ENCODE peak calls at places on chromosomes 7 and 10, in nine cellular contexts. One of them, this sample, is unnamed.

GRCh38 chr10:22344204-22344603 is 1.1 kb upstream of the SPAG6 start:
- DNase-seq in transverse colon: no peak
- DNase-seq in AG09319: no peak
- DNase-seq in A549: no peak
- DNase-seq in AG04450: no peak
- DNase-seq in BJ: no peak
- DNase-seq in brain microvascular endothelial cell: no peak
- DNase-seq in foreskin fibroblast: no peak
- DNase-seq in RWPE1: no peak
- DNase-seq in this sample: no peak

GRCh38 chr7:18179058-18179457 is 151.4 kb upstream of the PRPS1L1 start:
- DNase-seq in transverse colon: no peak
- DNase-seq in AG09319: no peak
- DNase-seq in A549: no peak
- DNase-seq in AG04450: no peak
- DNase-seq in BJ: no peak
- DNase-seq in brain microvascular endothelial cell: peak
- DNase-seq in foreskin fibroblast: no peak
- DNase-seq in RWPE1: no peak
- DNase-seq in this sample: no peak

GRCh38 chr7:9250876-9251275 is 817.5 kb downstream of the NXPH1 start:
- DNase-seq in transverse colon: no peak
- DNase-seq in AG09319: no peak
- DNase-seq in A549: no peak
- DNase-seq in AG04450: no peak
- DNase-seq in BJ: no peak
- DNase-seq in brain microvascular endothelial cell: no peak
- DNase-seq in foreskin fibroblast: no peak
- DNase-seq in RWPE1: no peak
- DNase-seq in this sample: no peak

GRCh38 chr10:48594799-48595198 is 10.1 kb downstream of the ARHGAP22 start:
- DNase-seq in transverse colon: no peak
- DNase-seq in AG09319: no peak
- DNase-seq in A549: no peak
- DNase-seq in AG04450: no peak
- DNase-seq in BJ: no peak
- DNase-seq in brain microvascular endothelial cell: no peak
- DNase-seq in foreskin fibroblast: no peak
- DNase-seq in RWPE1: no peak
- DNase-seq in this sample: peak

GRCh38 chr7:22858640-22859561 is 36.3 kb upstream of the TOMM7 start:
- DNase-seq in transverse colon: no peak
- DNase-seq in AG09319: peak
- DNase-seq in A549: peak
- DNase-seq in AG04450: peak
- DNase-seq in BJ: peak
- DNase-seq in brain microvascular endothelial cell: peak
- DNase-seq in foreskin fibroblast: peak
- DNase-seq in RWPE1: peak
- DNase-seq in this sample: no peak

GRCh38 chr7:94348142-94348541 is 46.6 kb upstream of the COL1A2 start:
- DNase-seq in transverse colon: peak
- DNase-seq in AG09319: peak
- DNase-seq in A549: no peak
- DNase-seq in AG04450: peak
- DNase-seq in BJ: peak
- DNase-seq in brain microvascular endothelial cell: peak
- DNase-seq in foreskin fibroblast: peak
- DNase-seq in RWPE1: no peak
- DNase-seq in this sample: no peak

GRCh38 chr7:23594879-23595604 is 2.1 kb upstream of the CCDC126 start:
- DNase-seq in transverse colon: no peak
- DNase-seq in AG09319: no peak
- DNase-seq in A549: no peak
- DNase-seq in AG04450: no peak
- DNase-seq in BJ: no peak
- DNase-seq in brain microvascular endothelial cell: no peak
- DNase-seq in foreskin fibroblast: no peak
- DNase-seq in RWPE1: peak
- DNase-seq in this sample: no peak

GRCh38 chr10:66837990-66838389 is 87.8 kb upstream of the LRRTM3 start:
- DNase-seq in transverse colon: no peak
- DNase-seq in AG09319: no peak
- DNase-seq in A549: no peak
- DNase-seq in AG04450: peak
- DNase-seq in BJ: peak
- DNase-seq in brain microvascular endothelial cell: no peak
- DNase-seq in foreskin fibroblast: peak
- DNase-seq in RWPE1: no peak
- DNase-seq in this sample: no peak

GRCh38 chr7:111587126-111587525 is 24.8 kb upstream of the IMMP2L start:
- DNase-seq in transverse colon: no peak
- DNase-seq in AG09319: no peak
- DNase-seq in A549: no peak
- DNase-seq in AG04450: no peak
- DNase-seq in BJ: no peak
- DNase-seq in brain microvascular endothelial cell: no peak
- DNase-seq in foreskin fibroblast: no peak
- DNase-seq in RWPE1: no peak
- DNase-seq in this sample: no peak

GRCh38 chr7:155917836-155918385 is 105.6 kb upstream of the SHH start:
- DNase-seq in transverse colon: no peak
- DNase-seq in AG09319: no peak
- DNase-seq in A549: no peak
- DNase-seq in AG04450: no peak
- DNase-seq in BJ: no peak
- DNase-seq in brain microvascular endothelial cell: no peak
- DNase-seq in foreskin fibroblast: no peak
- DNase-seq in RWPE1: no peak
- DNase-seq in this sample: no peak

GRCh38 chr10:44012921-44013320 is 364.2 kb upstream of the ZNF32 start:
- DNase-seq in transverse colon: no peak
- DNase-seq in AG09319: no peak
- DNase-seq in A549: no peak
- DNase-seq in AG04450: no peak
- DNase-seq in BJ: no peak
- DNase-seq in brain microvascular endothelial cell: no peak
- DNase-seq in foreskin fibroblast: no peak
- DNase-seq in RWPE1: no peak
- DNase-seq in this sample: no peak

GRCh38 chr10:42979730-42980467 is 97.0 kb upstream of the RET start:
- DNase-seq in transverse colon: no peak
- DNase-seq in AG09319: no peak
- DNase-seq in A549: no peak
- DNase-seq in AG04450: no peak
- DNase-seq in BJ: no peak
- DNase-seq in brain microvascular endothelial cell: no peak
- DNase-seq in foreskin fibroblast: no peak
- DNase-seq in RWPE1: no peak
- DNase-seq in this sample: peak

GRCh38 chr10:34477229-34477628 is 337.9 kb downstream of the PARD3 start:
- DNase-seq in transverse colon: no peak
- DNase-seq in AG09319: no peak
- DNase-seq in A549: no peak
- DNase-seq in AG04450: no peak
- DNase-seq in BJ: no peak
- DNase-seq in brain microvascular endothelial cell: no peak
- DNase-seq in foreskin fibroblast: no peak
- DNase-seq in RWPE1: no peak
- DNase-seq in this sample: no peak

GRCh38 chr7:99624487-99624886 is 7.7 kb downstream of the ZSCAN25 start:
- DNase-seq in transverse colon: peak
- DNase-seq in AG09319: no peak
- DNase-seq in A549: no peak
- DNase-seq in AG04450: no peak
- DNase-seq in BJ: no peak
- DNase-seq in brain microvascular endothelial cell: no peak
- DNase-seq in foreskin fibroblast: no peak
- DNase-seq in RWPE1: no peak
- DNase-seq in this sample: peak

GRCh38 chr7:7596156-7596555 is 29.5 kb downstream of the MIOS start:
- DNase-seq in transverse colon: no peak
- DNase-seq in AG09319: no peak
- DNase-seq in A549: no peak
- DNase-seq in AG04450: no peak
- DNase-seq in BJ: no peak
- DNase-seq in brain microvascular endothelial cell: no peak
- DNase-seq in foreskin fibroblast: no peak
- DNase-seq in RWPE1: no peak
- DNase-seq in this sample: no peak

DNA sequence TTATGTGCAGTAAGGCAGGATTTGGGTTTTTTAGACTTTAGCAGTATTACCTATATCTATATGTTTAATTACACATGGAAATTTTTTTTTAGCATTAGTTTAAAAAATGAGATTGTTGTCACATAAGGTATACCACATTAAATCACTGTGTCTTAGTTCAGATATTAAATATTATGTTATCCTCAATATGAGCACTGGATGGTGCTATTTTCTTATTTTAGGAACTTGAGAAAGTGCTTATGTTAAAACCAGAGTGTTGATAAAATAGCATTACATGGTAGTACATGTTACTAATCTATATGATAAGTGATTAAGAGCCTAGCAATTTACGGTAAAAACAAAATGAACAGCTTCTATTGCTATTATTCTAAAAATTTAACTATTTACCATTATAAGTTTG is 28.8 kb downstream of the MIOS start:
- DNase-seq in transverse colon: no peak
- DNase-seq in AG09319: no peak
- DNase-seq in A549: peak
- DNase-seq in AG04450: no peak
- DNase-seq in BJ: no peak
- DNase-seq in brain microvascular endothelial cell: no peak
- DNase-seq in foreskin fibroblast: no peak
- DNase-seq in RWPE1: peak
- DNase-seq in this sample: no peak
- TF ChIP-seq CTCF in transverse colon: peak
- TF ChIP-seq CTCF in AG09319: peak
- TF ChIP-seq CTCF in A549: peak
- TF ChIP-seq CTCF in AG04450: peak
- TF ChIP-seq CTCF in BJ: peak
- TF ChIP-seq CTCF in brain microvascular endothelial cell: no peak
- TF ChIP-seq CTCF in foreskin fibroblast: peak
- TF ChIP-seq CTCF in RWPE1: peak
- TF ChIP-seq CTCF in this sample: peak

GRCh38 chr7:32379486-32380115 is 110.6 kb downstream of the LSM5 start:
- DNase-seq in transverse colon: no peak
- DNase-seq in AG09319: no peak
- DNase-seq in A549: no peak
- DNase-seq in AG04450: no peak
- DNase-seq in BJ: no peak
- DNase-seq in brain microvascular endothelial cell: no peak
- DNase-seq in foreskin fibroblast: no peak
- DNase-seq in RWPE1: no peak
- DNase-seq in this sample: no peak

GRCh38 chr7:32378991-32379390 is 111.2 kb downstream of the LSM5 start:
- DNase-seq in transverse colon: no peak
- DNase-seq in AG09319: no peak
- DNase-seq in A549: no peak
- DNase-seq in AG04450: no peak
- DNase-seq in BJ: no peak
- DNase-seq in brain microvascular endothelial cell: no peak
- DNase-seq in foreskin fibroblast: no peak
- DNase-seq in RWPE1: peak
- DNase-seq in this sample: peak

GRCh38 chr7:32385316-32385956 is 104.7 kb downstream of the LSM5 start:
- DNase-seq in transverse colon: no peak
- DNase-seq in AG09319: no peak
- DNase-seq in A549: no peak
- DNase-seq in AG04450: no peak
- DNase-seq in BJ: no peak
- DNase-seq in brain microvascular endothelial cell: no peak
- DNase-seq in foreskin fibroblast: no peak
- DNase-seq in RWPE1: no peak
- DNase-seq in this sample: no peak

GRCh38 chr7:32381024-32381601 is 109.1 kb downstream of the LSM5 start:
- DNase-seq in transverse colon: no peak
- DNase-seq in AG09319: no peak
- DNase-seq in A549: no peak
- DNase-seq in AG04450: no peak
- DNase-seq in BJ: no peak
- DNase-seq in brain microvascular endothelial cell: no peak
- DNase-seq in foreskin fibroblast: no peak
- DNase-seq in RWPE1: no peak
- DNase-seq in this sample: no peak
- TF ChIP-seq CTCF in transverse colon: no peak
- TF ChIP-seq CTCF in AG09319: no peak
- TF ChIP-seq CTCF in A549: no peak
- TF ChIP-seq CTCF in AG04450: no peak
- TF ChIP-seq CTCF in BJ: no peak
- TF ChIP-seq CTCF in brain microvascular endothelial cell: no peak
- TF ChIP-seq CTCF in foreskin fibroblast: no peak
- TF ChIP-seq CTCF in RWPE1: no peak
- TF ChIP-seq CTCF in this sample: no peak

DNA sequence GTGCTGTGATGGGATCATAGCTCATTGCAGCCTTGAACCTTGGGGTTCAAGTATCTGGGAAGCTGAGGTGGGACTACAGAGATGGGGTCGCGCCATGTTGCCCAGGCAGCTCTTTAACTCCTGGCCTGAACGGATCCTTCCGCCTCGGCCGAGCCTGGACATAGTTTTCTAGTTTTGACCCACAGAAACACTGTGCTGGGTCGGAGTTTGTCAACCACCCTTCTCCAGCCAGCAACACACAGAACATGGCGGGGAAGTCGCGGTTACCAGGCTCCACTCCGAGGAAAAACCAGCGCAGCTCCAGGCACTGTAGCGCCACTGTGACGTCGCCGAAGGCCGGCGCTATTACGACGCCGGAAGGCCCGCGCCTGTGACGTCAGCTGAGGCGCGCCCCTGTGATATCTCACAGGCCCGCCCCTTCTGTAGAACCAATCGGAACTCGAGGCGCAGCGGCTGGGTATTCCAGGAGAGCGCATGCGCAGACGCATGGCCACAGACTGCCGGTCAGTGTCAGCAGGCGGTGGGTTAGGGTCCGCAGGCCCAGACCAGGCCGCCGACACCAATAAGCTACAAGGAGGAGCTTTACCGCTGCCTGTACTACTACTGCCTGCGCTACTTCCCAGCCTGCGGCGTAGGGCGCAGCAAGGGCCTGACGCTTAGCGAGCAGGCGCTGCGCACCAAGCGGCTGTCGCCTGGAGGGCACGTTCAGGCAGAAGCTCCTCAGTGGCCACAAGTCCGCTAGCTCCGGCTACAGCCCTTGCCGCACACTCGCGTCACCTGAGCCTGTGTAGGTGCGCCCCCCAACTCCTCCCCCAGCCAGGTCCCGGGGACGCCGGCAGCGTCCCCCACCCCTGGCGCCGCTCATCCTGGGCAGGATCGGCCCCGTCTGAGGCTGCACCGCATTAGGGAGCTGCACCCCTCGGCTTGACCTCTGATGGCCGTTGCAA is 135.2 kb upstream of the KCTD7 start:
- DNase-seq in transverse colon: peak
- DNase-seq in AG09319: peak
- DNase-seq in A549: peak
- DNase-seq in AG04450: peak
- DNase-seq in BJ: peak
- DNase-seq in brain microvascular endothelial cell: peak
- DNase-seq in foreskin fibroblast: peak
- DNase-seq in RWPE1: peak
- DNase-seq in this sample: peak
- TF ChIP-seq CTCF in transverse colon: peak
- TF ChIP-seq CTCF in AG09319: no peak
- TF ChIP-seq CTCF in A549: no peak
- TF ChIP-seq CTCF in AG04450: peak
- TF ChIP-seq CTCF in BJ: peak
- TF ChIP-seq CTCF in brain microvascular endothelial cell: peak
- TF ChIP-seq CTCF in foreskin fibroblast: no peak
- TF ChIP-seq CTCF in RWPE1: peak
- TF ChIP-seq CTCF in this sample: peak

GRCh38 chr7:97064020-97064419 is 39.4 kb upstream of the DLX5 start:
- DNase-seq in transverse colon: no peak
- DNase-seq in AG09319: no peak
- DNase-seq in A549: no peak
- DNase-seq in AG04450: no peak
- DNase-seq in BJ: no peak
- DNase-seq in brain microvascular endothelial cell: no peak
- DNase-seq in foreskin fibroblast: no peak
- DNase-seq in RWPE1: no peak
- DNase-seq in this sample: no peak
- TF ChIP-seq CTCF in transverse colon: no peak
- TF ChIP-seq CTCF in AG09319: no peak
- TF ChIP-seq CTCF in A549: no peak
- TF ChIP-seq CTCF in AG04450: no peak
- TF ChIP-seq CTCF in BJ: no peak
- TF ChIP-seq CTCF in brain microvascular endothelial cell: no peak
- TF ChIP-seq CTCF in foreskin fibroblast: no peak
- TF ChIP-seq CTCF in RWPE1: no peak
- TF ChIP-seq CTCF in this sample: no peak

This sample was measured in osteocyte.